ENCODE peak calls at places on chromosomes 11 and 22, in eight cellular contexts. L, X, B, O, M, R, Y and D are unnamed samples.

GRCh38 chr22:43126506-43127165 is 16.1 kb downstream of the BIK start:
- DNase-seq in L (peak), X (no peak), B (peak), O (peak), M (no peak), R (peak), Y (peak), D (no peak)

GRCh38 chr11:27161071-27161470 is 120.5 kb downstream of the BBOX1 start:
- DNase-seq in L (no peak), X (no peak), B (no peak), O (no peak), M (no peak), R (peak), Y (no peak), D (no peak)

GRCh38 chr22:38935023-38935422 is 22.4 kb upstream of the APOBEC3A start:
- DNase-seq in L (no peak), X (no peak), B (no peak), O (peak), M (peak), R (no peak), Y (no peak), D (no peak)

GRCh38 chr11:118305726-118306125 is 1.2 kb downstream of the CD3E start:
- DNase-seq in L (no peak), X (no peak), B (no peak), O (no peak), M (no peak), R (no peak), Y (no peak), D (no peak)

GRCh38 chr22:28917747-28918543 is 34.6 kb downstream of the ZNRF3 start:
- DNase-seq in L (no peak), X (no peak), B (peak), O (peak), M (no peak), R (peak), Y (peak), D (peak)

GRCh38 chr22:32808038-32808445 is 6.5 kb downstream of the TIMP3 start:
- DNase-seq in L (no peak), X (no peak), B (no peak), O (no peak), M (no peak), R (no peak), Y (no peak), D (no peak)

GRCh38 chr11:71977743-71978418 is 20.8 kb upstream of the IL18BP start:
- DNase-seq in L (no peak), X (peak), B (peak), O (peak), M (no peak), R (peak), Y (peak), D (peak)

GRCh38 chr11:64766881-64767280 is 7.1 kb upstream of the PYGM start:
- DNase-seq in L (no peak), X (no peak), B (no peak), O (no peak), M (no peak), R (no peak), Y (no peak), D (no peak)

GRCh38 chr11:124199702-124200101 is 16.6 kb downstream of the OR10D3 start:
- DNase-seq in L (no peak), X (no peak), B (peak), O (no peak), M (no peak), R (peak), Y (no peak), D (no peak)

GRCh38 chr11:119599864-119600593 is 129.0 kb downstream of the NECTIN1 start:
- DNase-seq in L (no peak), X (no peak), B (no peak), O (no peak), M (no peak), R (peak), Y (no peak), D (no peak)

GRCh38 chr11:44579172-44579804 is 13.8 kb downstream of the CD82 start:
- DNase-seq in L (no peak), X (no peak), B (no peak), O (no peak), M (no peak), R (no peak), Y (no peak), D (no peak)

GRCh38 chr22:28395920-28396447 is 283.7 kb downstream of the TTC28 start:
- DNase-seq in L (no peak), X (no peak), B (peak), O (no peak), M (no peak), R (peak), Y (no peak), D (no peak)

GRCh38 chr11:31414338-31414737 is 44.7 kb downstream of the DNAJC24 start:
- DNase-seq in L (no peak), X (no peak), B (no peak), O (no peak), M (no peak), R (no peak), Y (no peak), D (no peak)

GRCh38 chr11:62689421-62690183 is at the start of gene LRRN4CL:
- DNase-seq in L (no peak), X (peak), B (peak), O (peak), M (peak), R (peak), Y (no peak), D (no peak)

GRCh38 chr11:134459246-134460043 is 47.4 kb upstream of the B3GAT1 start:
- DNase-seq in L (no peak), X (no peak), B (no peak), O (no peak), M (no peak), R (no peak), Y (no peak), D (no peak)
- TF ChIP-seq CTCF in L (no peak), X (no peak), B (no peak), O (no peak), M (no peak), R (no peak), Y (no peak), D (no peak)

GRCh38 chr11:78417888-78418583 is 416 bp upstream of the GAB2 start:
- DNase-seq in L (no peak), X (peak), B (peak), O (peak), M (peak), R (peak), Y (peak), D (peak)
- TF ChIP-seq CTCF in L (no peak), X (no peak), B (no peak), O (no peak), M (no peak), R (peak), Y (no peak), D (no peak)

GRCh38 chr11:21402274-21402673 is 732.9 kb downstream of the NELL1 start:
- DNase-seq in L (no peak), X (no peak), B (no peak), O (no peak), M (no peak), R (no peak), Y (no peak), D (no peak)

GRCh38 chr11:21405403-21405802 is 736.0 kb downstream of the NELL1 start:
- DNase-seq in L (no peak), X (no peak), B (no peak), O (no peak), M (no peak), R (no peak), Y (no peak), D (no peak)

GRCh38 chr11:21398195-21398594 is 728.8 kb downstream of the NELL1 start:
- DNase-seq in L (no peak), X (no peak), B (no peak), O (no peak), M (no peak), R (no peak), Y (no peak), D (no peak)

GRCh38 chr11:21396351-21397008 is 727.1 kb downstream of the NELL1 start:
- DNase-seq in L (no peak), X (no peak), B (no peak), O (no peak), M (no peak), R (no peak), Y (no peak), D (no peak)

GRCh38 chr11:21401496-21401895 is 732.1 kb downstream of the NELL1 start:
- DNase-seq in L (no peak), X (no peak), B (no peak), O (no peak), M (no peak), R (no peak), Y (no peak), D (no peak)
- TF ChIP-seq CTCF in L (no peak), X (no peak), B (no peak), O (no peak), M (no peak), R (no peak), Y (no peak), D (no peak)

GRCh38 chr11:66718320-66718971 is 10.6 kb downstream of the SPTBN2 start:
- DNase-seq in L (peak), X (no peak), B (no peak), O (peak), M (no peak), R (no peak), Y (no peak), D (no peak)
- TF ChIP-seq CTCF in L (no peak), X (no peak), B (no peak), O (peak), M (no peak), R (no peak), Y (no peak), D (no peak)

GRCh38 chr11:133618500-133618899 is 86.2 kb upstream of the OPCML start:
- DNase-seq in L (no peak), X (no peak), B (no peak), O (no peak), M (no peak), R (no peak), Y (no peak), D (no peak)

GRCh38 chr11:133619397-133619796 is 87.1 kb upstream of the OPCML start:
- DNase-seq in L (no peak), X (no peak), B (no peak), O (no peak), M (no peak), R (no peak), Y (no peak), D (no peak)

GRCh38 chr11:133619973-133620372 is 87.7 kb upstream of the OPCML start:
- DNase-seq in L (no peak), X (no peak), B (no peak), O (no peak), M (no peak), R (no peak), Y (peak), D (no peak)
- TF ChIP-seq CTCF in L (no peak), X (no peak), B (no peak), O (no peak), M (no peak), R (no peak), Y (peak), D (no peak)

DNA sequence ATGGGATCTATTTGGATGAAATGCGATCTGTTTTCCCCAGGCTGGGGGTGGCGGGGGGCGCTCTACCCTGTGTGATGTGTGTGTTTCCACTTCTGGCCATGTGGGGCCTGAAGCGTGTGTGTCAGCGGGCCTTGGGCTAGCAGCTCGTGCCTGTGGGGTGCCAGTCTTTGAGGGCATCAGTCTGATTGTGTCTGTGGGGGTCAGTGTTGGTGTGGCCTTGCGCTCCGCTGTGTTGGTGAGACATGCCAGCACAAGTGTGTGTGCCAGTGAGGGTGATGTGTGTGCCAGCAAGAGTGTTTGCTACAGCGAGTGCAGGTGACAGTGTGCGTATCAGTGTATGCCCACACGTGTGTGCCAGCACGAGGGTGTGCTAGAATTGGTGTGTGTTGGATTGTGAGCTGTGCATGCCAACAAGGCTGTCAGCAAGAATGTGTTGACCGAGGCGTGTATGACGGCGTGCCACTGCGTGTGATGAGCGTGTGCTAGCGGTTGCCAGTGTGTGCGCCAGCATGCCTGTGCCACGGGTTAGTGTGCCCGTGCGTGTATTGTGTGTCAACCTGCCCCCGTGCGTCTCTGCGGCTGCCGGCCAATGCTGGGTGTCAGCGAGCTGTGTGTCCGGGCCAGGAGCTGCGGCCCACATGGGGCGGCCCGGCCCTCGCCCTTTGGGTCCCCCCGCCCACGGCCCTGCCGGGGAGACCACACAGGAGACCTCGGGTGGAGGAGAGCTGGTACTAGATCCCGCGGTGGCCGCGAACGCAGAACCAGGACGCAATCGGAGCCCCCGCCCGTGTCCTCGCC is 519 bp downstream of the ARRB1 start:
- DNase-seq in L (no peak), X (peak), B (no peak), O (peak), M (peak), R (peak), Y (peak), D (peak)
- TF ChIP-seq CTCF in L (peak), X (no peak), B (no peak), O (no peak), M (no peak), R (peak), Y (peak), D (no peak)

DNA sequence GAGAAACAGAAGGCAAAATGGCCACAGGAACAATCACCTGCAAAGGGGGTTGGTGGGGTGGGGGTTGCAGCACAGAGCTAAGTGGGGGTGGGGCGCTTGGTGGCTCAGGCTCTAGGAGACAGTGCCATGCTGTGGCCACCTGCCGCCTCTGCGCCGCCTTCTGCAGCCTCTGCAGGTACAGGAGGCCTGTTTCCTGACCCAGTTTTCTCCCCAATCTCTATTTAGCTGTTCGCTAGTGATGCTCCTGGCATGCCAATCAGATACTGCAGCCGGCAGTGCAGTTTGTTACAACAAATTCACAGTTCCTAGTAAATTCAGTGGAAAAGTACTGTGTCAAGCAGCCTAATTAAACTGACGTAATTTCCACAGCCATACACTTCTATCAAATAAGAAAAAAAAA is 106.4 kb downstream of the SERGEF start:
- DNase-seq in L (no peak), X (no peak), B (no peak), O (no peak), M (no peak), R (no peak), Y (peak), D (peak)
- TF ChIP-seq CTCF in L (peak), X (no peak), B (peak), O (peak), M (no peak), R (peak), Y (no peak), D (peak)

DNA sequence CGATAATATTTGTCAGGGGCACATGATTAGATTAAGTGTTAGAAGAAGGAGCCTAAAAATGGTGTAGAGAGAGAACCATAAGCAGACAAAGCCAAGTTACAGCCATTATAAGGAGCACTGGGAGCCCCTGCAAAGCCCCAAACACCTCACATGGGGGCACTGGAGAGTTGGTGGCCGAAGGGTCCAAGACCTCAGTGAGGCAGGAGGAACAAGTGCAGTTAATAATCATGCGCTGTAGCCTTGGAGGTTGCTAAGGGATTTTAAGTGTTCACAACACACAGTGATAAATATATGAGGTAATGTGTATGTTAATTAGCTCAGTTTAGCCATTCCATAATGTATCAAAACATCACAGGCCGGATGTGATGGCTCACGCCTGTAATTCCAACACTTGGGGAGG is 54.4 kb upstream of the JAM3 start:
- DNase-seq in L (no peak), X (no peak), B (no peak), O (no peak), M (no peak), R (no peak), Y (peak), D (no peak)
- TF ChIP-seq CTCF in L (peak), X (no peak), B (peak), O (no peak), M (no peak), R (no peak), Y (peak), D (peak)